ENCODE peak calls at places on chromosomes 12 and 14, in nine cellular contexts. V, C, U, O, D, I, E, G and X are unnamed samples.

GRCh38 chr12:118884226-118884625 is 97.1 kb upstream of the SRRM4 start:
- DNase-seq in V (no peak), C (no peak), U (no peak), O (no peak), D (no peak), I (no peak), E (no peak), G (no peak), X (no peak)

GRCh38 chr12:64672925-64673409 is 62.7 kb downstream of the RASSF3 start:
- DNase-seq in V (no peak), C (no peak), U (no peak), O (peak), D (no peak), I (no peak), E (peak), G (no peak), X (no peak)

GRCh38 chr12:131894313-131894860 is at the start of gene ULK1:
- DNase-seq in V (peak), C (peak), U (peak), O (peak), D (peak), I (peak), E (peak), G (peak), X (peak)

GRCh38 chr12:19461986-19462385 is 22.7 kb downstream of the AEBP2 start:
- DNase-seq in V (no peak), C (no peak), U (no peak), O (no peak), D (no peak), I (no peak), E (no peak), G (no peak), X (no peak)

GRCh38 chr12:120977531-120978295 is 630 bp upstream of the HNF1A start:
- DNase-seq in V (no peak), C (no peak), U (no peak), O (no peak), D (no peak), I (no peak), E (no peak), G (no peak), X (no peak)

GRCh38 chr14:90522585-90523191 is 125.9 kb downstream of the CALM1 start:
- DNase-seq in V (no peak), C (peak), U (no peak), O (peak), D (no peak), I (no peak), E (no peak), G (peak), X (peak)

GRCh38 chr12:32494676-32495075 is 95.3 kb downstream of the FGD4 start:
- DNase-seq in V (peak), C (no peak), U (no peak), O (no peak), D (no peak), I (no peak), E (no peak), G (no peak), X (no peak)

GRCh38 chr14:67722293-67722692 is 20.6 kb downstream of the RDH12 start:
- DNase-seq in V (no peak), C (peak), U (no peak), O (no peak), D (no peak), I (no peak), E (no peak), G (peak), X (no peak)

GRCh38 chr14:104240426-104241157 is 102.2 kb downstream of the KIF26A start:
- DNase-seq in V (no peak), C (no peak), U (no peak), O (no peak), D (no peak), I (no peak), E (no peak), G (no peak), X (no peak)

GRCh38 chr12:95182868-95183415 is 34.3 kb downstream of the FGD6 start:
- DNase-seq in V (no peak), C (no peak), U (no peak), O (peak), D (no peak), I (peak), E (no peak), G (no peak), X (no peak)

GRCh38 chr12:29066061-29066588 is 83.0 kb upstream of the FAR2 start:
- DNase-seq in V (no peak), C (no peak), U (no peak), O (no peak), D (no peak), I (peak), E (no peak), G (peak), X (no peak)

GRCh38 chr14:21231020-21231652 is 38.1 kb downstream of the HNRNPC start:
- DNase-seq in V (peak), C (no peak), U (no peak), O (no peak), D (no peak), I (no peak), E (no peak), G (no peak), X (no peak)

GRCh38 chr12:47035459-47035858 is 44.0 kb upstream of the PCED1B start:
- DNase-seq in V (no peak), C (no peak), U (no peak), O (no peak), D (no peak), I (no peak), E (no peak), G (peak), X (no peak)

GRCh38 chr14:35287481-35288013 is 4.6 kb upstream of the PSMA6 start:
- DNase-seq in V (no peak), C (no peak), U (no peak), O (no peak), D (no peak), I (peak), E (no peak), G (no peak), X (no peak)

GRCh38 chr12:91729543-91729942 is 416.1 kb downstream of the BTG1 start:
- DNase-seq in V (no peak), C (no peak), U (no peak), O (no peak), D (no peak), I (no peak), E (no peak), G (no peak), X (no peak)

GRCh38 chr12:121893901-121894540 is 5.4 kb downstream of the PSMD9 start:
- DNase-seq in V (no peak), C (no peak), U (no peak), O (peak), D (no peak), I (peak), E (no peak), G (no peak), X (peak)

GRCh38 chr12:104011265-104011664 is 38.7 kb downstream of the GLT8D2 start:
- DNase-seq in V (no peak), C (peak), U (peak), O (peak), D (no peak), I (peak), E (no peak), G (no peak), X (peak)

GRCh38 chr14:99946652-99947489 is 118.4 kb upstream of the EVL start:
- DNase-seq in V (peak), C (no peak), U (no peak), O (peak), D (peak), I (no peak), E (no peak), G (peak), X (peak)

GRCh38 chr12:132453361-132454133 is 36.4 kb upstream of the FBRSL1 start:
- DNase-seq in V (no peak), C (no peak), U (no peak), O (no peak), D (no peak), I (peak), E (no peak), G (no peak), X (no peak)